ENCODE peak calls at places on chromosomes 7 and 10, in four cellular contexts. I is K562, C is H1, K is suprapubic skin. T is an unnamed sample.
A peak's percentile ranks its signal among the peaks of the same experiment; 100 is the strongest.

GRCh38 chr7:25060487-25061055 is 64.5 kb downstream of the CYCS start:
- DNase-seq in I (peak; percentile 36), C (no peak), K (no peak), T (no peak)

GRCh38 chr10:120810298-120810697 is 40.9 kb upstream of the WDR11 start:
- DNase-seq in I (no peak), C (no peak), K (no peak), T (no peak)

GRCh38 chr10:61744469-61744868 is 81.7 kb downstream of the CABCOCO1 start:
- DNase-seq in I (peak; percentile 46), C (no peak), K (no peak), T (no peak)

GRCh38 chr7:140686921-140687320 is 9.6 kb upstream of the NDUFB2 start:
- DNase-seq in I (no peak), C (no peak), K (peak; percentile 60), T (no peak)

GRCh38 chr7:97226541-97226940 is 109.0 kb downstream of the SDHAF3 start:
- DNase-seq in I (no peak), C (no peak), K (no peak), T (no peak)

GRCh38 chr7:105990141-105990540 is 27.1 kb downstream of the CDHR3 start:
- DNase-seq in I (no peak), C (no peak), K (no peak), T (no peak)

GRCh38 chr7:128832880-128833147 is 2.6 kb downstream of the FLNC start:
- DNase-seq in I (no peak), C (no peak), K (no peak), T (no peak)

GRCh38 chr10:62075912-62076311 is 174.4 kb downstream of the ARID5B start:
- DNase-seq in I (no peak), C (no peak), K (no peak), T (no peak)

GRCh38 chr10:88849224-88849623 is 2.4 kb downstream of the ANKRD22 start:
- DNase-seq in I (no peak), C (no peak), K (no peak), T (no peak)

GRCh38 chr7:65250697-65251395 is 122.8 kb upstream of the ZNF92 start:
- DNase-seq in I (no peak), C (no peak), K (no peak), T (no peak)

GRCh38 chr10:94183666-94184264 is 179.0 kb downstream of the NOC3L start:
- DNase-seq in I (no peak), C (no peak), K (no peak), T (no peak)

GRCh38 chr10:72097448-72098300 is 9.3 kb upstream of the SPOCK2 start:
- DNase-seq in I (peak; percentile 57), C (no peak), K (no peak), T (no peak)

GRCh38 chr7:33373195-33373594 is 243.8 kb downstream of the BBS9 start:
- DNase-seq in I (no peak), C (no peak), K (no peak), T (no peak)

GRCh38 chr10:27637601-27638000 is 108.0 kb downstream of the MKX start:
- DNase-seq in I (no peak), C (no peak), K (no peak), T (no peak)

GRCh38 chr10:13787015-13787421 is 200.3 kb downstream of the PRPF18 start:
- DNase-seq in I (no peak), C (no peak), K (no peak), T (no peak)

GRCh38 chr7:81751619-81752317 is 18.1 kb downstream of the HGF start:
- DNase-seq in I (no peak), C (no peak), K (no peak), T (no peak)

GRCh38 chr7:119664601-119665000 is 608.4 kb upstream of the KCND2 start:
- DNase-seq in I (no peak), C (no peak), K (no peak), T (no peak)

GRCh38 chr10:3723706-3724225 is 61.2 kb downstream of the KLF6 start:
- DNase-seq in I (no peak), C (no peak), K (no peak), T (no peak)

GRCh38 chr10:120729508-120729907 is 121.7 kb upstream of the WDR11 start:
- DNase-seq in I (no peak), C (no peak), K (no peak), T (no peak)

GRCh38 chr10:62817763-62818425 is 1.7 kb upstream of the EGR2 start:
- DNase-seq in I (peak; percentile 84), C (peak; percentile 73), K (no peak), T (peak; percentile 82)

GRCh38 chr10:112120491-112120890 is 63.1 kb downstream of the GPAM start:
- DNase-seq in I (no peak), C (no peak), K (no peak), T (no peak)

GRCh38 chr10:84088626-84089025 is 50.7 kb upstream of the GHITM start:
- DNase-seq in I (no peak), C (no peak), K (no peak), T (no peak)
- TF ChIP-seq EP300 in I (no peak), C (no peak), K (no peak), T (no peak)

GRCh38 chr7:42226354-42226941 is 10.6 kb downstream of the GLI3 start:
- DNase-seq in I (no peak), C (no peak), K (no peak), T (no peak)

GRCh38 chr7:42222119-42222518 is 14.9 kb downstream of the GLI3 start:
- DNase-seq in I (no peak), C (no peak), K (no peak), T (no peak)

GRCh38 chr7:42227523-42227922 is 9.5 kb downstream of the GLI3 start:
- DNase-seq in I (no peak), C (no peak), K (no peak), T (no peak)

GRCh38 chr7:42222891-42223290 is 14.1 kb downstream of the GLI3 start:
- DNase-seq in I (no peak), C (no peak), K (no peak), T (no peak)

GRCh38 chr7:42224391-42225003 is 12.5 kb downstream of the GLI3 start:
- DNase-seq in I (no peak), C (no peak), K (no peak), T (no peak)
- H3K4me1 ChIP-seq in I (peaks cover 5% of the 10 kb centered on the region), C (peaks cover 16% of the 10 kb centered on the region), K (peaks cover 56% of the 10 kb centered on the region), T (peaks cover 10% of the 10 kb centered on the region)

GRCh38 chr10:75294031-75294437 is 58.3 kb upstream of the COMTD1 start:
- DNase-seq in I (peak; percentile 12), C (no peak), K (no peak), T (no peak)
- H3K4me3 ChIP-seq in I (no peak overlapping the region), C (no peak overlapping the region), K (peak overlapping the region; percentile 62), T (no peak overlapping the region)

GRCh38 chr10:7491949-7492659 is 81.3 kb upstream of the SFMBT2 start:
- DNase-seq in I (no peak), C (no peak), K (no peak), T (no peak)

GRCh38 chr10:7491230-7491629 is 80.4 kb upstream of the SFMBT2 start:
- DNase-seq in I (no peak), C (no peak), K (no peak), T (no peak)

GRCh38 chr10:7485267-7485601 is 74.4 kb upstream of the SFMBT2 start:
- DNase-seq in I (no peak), C (no peak), K (no peak), T (no peak)

GRCh38 chr10:7486533-7486932 is 75.7 kb upstream of the SFMBT2 start:
- DNase-seq in I (no peak), C (no peak), K (no peak), T (no peak)

DNA sequence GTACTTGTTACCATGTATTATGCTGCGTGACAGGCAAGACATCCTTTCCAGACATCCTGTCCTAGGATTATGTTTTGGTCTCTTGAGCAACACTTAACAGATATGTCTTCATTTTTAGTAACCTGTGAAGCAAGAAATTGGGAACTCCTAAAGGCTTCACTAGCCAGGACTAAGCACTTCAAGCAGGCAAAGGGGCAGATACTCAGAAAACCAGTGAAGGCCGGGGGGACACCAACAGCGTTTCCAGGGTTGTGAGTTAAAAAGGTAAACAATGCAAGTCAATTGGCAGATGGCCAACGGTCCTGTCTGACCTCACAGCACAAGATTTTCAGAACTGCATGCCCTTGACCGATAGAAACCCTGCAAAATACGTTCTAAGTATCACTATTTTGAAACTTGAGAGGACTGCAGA is 77.6 kb upstream of the SFMBT2 start:
- DNase-seq in I (no peak), C (no peak), K (no peak), T (peak; percentile 88)
- TF ChIP-seq EP300 in I (no peak), C (no peak), K (no peak), T (no peak)

DNA sequence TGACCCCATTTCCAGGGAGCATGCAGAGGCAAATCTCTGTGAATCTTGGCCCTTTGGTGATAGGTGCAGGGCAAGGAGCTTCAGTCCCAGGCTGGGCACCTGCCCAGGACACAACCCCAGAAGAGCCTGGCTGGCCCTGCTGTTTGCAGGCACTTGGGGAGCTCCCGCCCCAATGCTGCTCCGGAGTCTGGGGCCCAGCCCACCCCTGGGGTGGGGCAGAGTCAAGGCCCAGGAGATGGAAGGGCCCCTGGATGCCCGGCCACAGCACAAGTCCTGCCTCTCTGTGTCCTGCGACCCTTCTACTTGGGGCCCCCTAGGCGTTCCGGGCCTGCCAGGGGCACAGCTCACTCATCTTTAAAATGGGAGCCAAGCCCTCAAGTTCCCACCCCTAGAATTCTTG is 24.7 kb downstream of the PDGFA start:
- DNase-seq in I (no peak), C (no peak), K (no peak), T (no peak)
- H3K4me1 ChIP-seq in I (peaks cover 30% of the 10 kb centered on the region), C (no peaks in the 10 kb centered on the region), K (peaks cover 20% of the 10 kb centered on the region), T (no peaks in the 10 kb centered on the region)

DNA sequence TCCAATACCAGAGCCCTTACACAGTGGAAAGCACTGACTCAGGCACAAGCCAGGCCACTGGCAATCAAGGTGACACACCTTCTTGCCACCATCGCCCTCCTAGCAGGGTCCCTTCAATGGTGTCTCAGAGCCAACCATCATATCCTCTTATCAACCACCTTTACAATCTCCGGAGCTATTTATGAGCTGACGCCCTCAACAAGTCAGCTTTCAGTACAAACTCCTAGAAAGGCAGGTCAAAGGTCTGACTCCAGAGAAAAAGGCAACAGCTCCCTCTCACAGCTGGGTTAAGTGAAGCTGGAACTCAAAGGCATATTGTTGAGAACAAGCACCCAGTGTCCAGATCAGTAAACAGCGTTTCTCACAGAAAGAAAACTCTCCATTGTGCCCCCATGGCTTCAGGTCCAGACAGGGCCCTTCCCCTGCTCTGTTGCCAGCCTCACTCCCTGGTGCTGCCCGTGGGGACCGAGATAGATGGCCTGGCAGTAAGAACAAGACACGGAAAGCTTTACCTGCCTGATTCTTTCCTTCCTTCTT is 2.4 kb downstream of the ZNF3 start:
- DNase-seq in I (no peak), C (no peak), K (no peak), T (no peak)
- H3K4me3 ChIP-seq in I (no peak overlapping the region), C (no peak overlapping the region), K (no peak overlapping the region), T (no peak overlapping the region)

GRCh38 chr7:4641667-4642467 is 40.2 kb upstream of the FOXK1 start:
- DNase-seq in I (peak; percentile 99), C (peak; percentile 80), K (peak; percentile 98), T (peak; percentile 96)
- TF ChIP-seq EP300 in I (peak; percentile 53), C (no peak), K (no peak), T (no peak)